ENCODE peak calls at places on chromosome X, in nine cellular contexts. C is stimulated activated CD4-positive, alpha-beta T cell treated with anti-CD3 and anti-CD28 coated beads, Interleukin-2, amount 100 ng/mL, for 48 hours; S is GM23248; J is germinal center; F is left ventricle myocardium superior; W is smooth muscle cell of the brain vasculature; R is T-helper 2 cell; Q is mesothelial cell of epicardium; A is Caco-2. G is an unnamed sample.

GRCh38 chrX:40108959-40109287 is 11.2 kb upstream of the BCOR start:
- DNase-seq in Q (peak; percentile 82), A (no peak), R (no peak), F (peak; percentile 88), W (no peak), S (peak; percentile 85), C (no peak), J (no peak), G (peak; percentile 14)

GRCh38 chrX:80578518-80579105 is 158.4 kb downstream of the TENT5D start:
- DNase-seq in A (no peak), W (no peak), J (no peak), Q (no peak), F (no peak), R (no peak), C (no peak), S (peak; percentile 27), G (no peak)

GRCh38 chrX:133921764-133922389 is 63.5 kb downstream of the GPC3 start:
- DNase-seq in Q (no peak), F (peak; percentile 45), J (peak; percentile 30), S (peak; percentile 26), C (peak; percentile 14), R (no peak), A (peak; percentile 59), W (no peak), G (no peak)

GRCh38 chrX:104411800-104412199 is 154.2 kb upstream of the IL1RAPL2 start:
- DNase-seq in A (no peak), W (no peak), Q (no peak), C (no peak), R (no peak), F (no peak), S (no peak), J (no peak), G (no peak)

GRCh38 chrX:72297953-72298730 is 7.6 kb downstream of the CITED1 start:
- DNase-seq in R (no peak), W (no peak), C (no peak), A (no peak), F (no peak), S (peak; percentile 25), J (no peak), Q (no peak), G (no peak)

GRCh38 chrX:150581093-150581775 is 12.8 kb downstream of the MTM1 start:
- DNase-seq in A (no peak), S (peak; percentile 75), R (no peak), C (no peak), Q (no peak), J (no peak), W (no peak), F (no peak), G (no peak)

GRCh38 chrX:35339796-35340195 is 397.2 kb downstream of the FAM47B start:
- DNase-seq in C (no peak), S (no peak), Q (no peak), W (no peak), A (no peak), R (no peak), J (no peak), F (no peak), G (no peak)

GRCh38 chrX:107710617-107711391 is 64.8 kb downstream of the TSC22D3 start:
- DNase-seq in J (peak; percentile 70), R (no peak), C (no peak), S (peak; percentile 94), Q (no peak), A (peak; percentile 40), W (peak; percentile 46), F (no peak), G (no peak)

GRCh38 chrX:151458824-151459223 is 61.8 kb downstream of the VMA21 start:
- DNase-seq in F (no peak), Q (no peak), R (no peak), C (no peak), J (no peak), W (no peak), A (no peak), S (peak; percentile 0), G (no peak)

GRCh38 chrX:30504309-30504708 is 73.3 kb downstream of the TASL start:
- DNase-seq in S (peak; percentile 38), R (no peak), C (no peak), W (no peak), J (no peak), A (no peak), Q (no peak), F (no peak), G (no peak)

GRCh38 chrX:136065044-136065671 is 79.9 kb downstream of the SLC9A6 start:
- DNase-seq in F (peak; percentile 72), J (no peak), C (no peak), R (no peak), S (peak; percentile 48), W (no peak), Q (no peak), A (no peak), G (no peak)

GRCh38 chrX:1477801-1478458 is 25.2 kb upstream of the ASMTL start:
- DNase-seq in S (no peak), F (no peak), R (no peak), J (no peak), W (no peak), Q (peak; percentile 9), C (no peak), A (no peak), G (no peak)

GRCh38 chrX:150352114-150352513 is 11.0 kb upstream of the MAMLD1 start:
- DNase-seq in A (no peak), W (no peak), F (no peak), R (no peak), C (no peak), J (no peak), Q (no peak), S (peak; percentile 13), G (no peak)

GRCh38 chrX:63764946-63765345 is 20.1 kb downstream of the ARHGEF9 start:
- DNase-seq in A (no peak), J (no peak), F (no peak), C (no peak), W (no peak), Q (no peak), R (no peak), S (peak; percentile 54), G (no peak)

GRCh38 chrX:129462707-129463106 is 60.6 kb downstream of the SMARCA1 start:
- DNase-seq in A (no peak), C (no peak), R (no peak), Q (no peak), W (no peak), F (no peak), J (no peak), S (peak; percentile 13), G (no peak)

GRCh38 chrX:97399400-97399799 is 515.7 kb downstream of the RPA4 start:
- DNase-seq in R (no peak), C (no peak), F (no peak), A (no peak), W (no peak), S (peak; percentile 49), Q (no peak), J (no peak), G (no peak)

GRCh38 chrX:126820700-126821420 is 1.3 kb downstream of the PRR32 start:
- DNase-seq in R (no peak), S (no peak), W (no peak), C (no peak), F (peak; percentile 38), Q (no peak), J (no peak), A (no peak), G (no peak)

GRCh38 chrX:44992775-44993174 is 119.8 kb downstream of the KDM6A start:
- DNase-seq in C (no peak), A (no peak), F (no peak), Q (no peak), W (no peak), R (no peak), S (no peak), J (no peak), G (no peak)

GRCh38 chrX:133633162-133633561 is 217.9 kb upstream of the GPC4 start:
- DNase-seq in C (no peak), S (peak; percentile 20), J (no peak), Q (no peak), F (no peak), R (no peak), A (no peak), W (no peak), G (no peak)

GRCh38 chrX:12702509-12703091 is 88.6 kb upstream of the PRPS2 start:
- DNase-seq in W (no peak), Q (no peak), J (no peak), S (no peak), F (no peak), C (peak; percentile 3), R (no peak), A (no peak), G (no peak)

GRCh38 chrX:154014429-154015380 is 5.0 kb downstream of the IRAK1 start:
- DNase-seq in F (no peak), W (no peak), C (no peak), R (no peak), J (no peak), Q (no peak), A (no peak), S (no peak), G (no peak)

GRCh38 chrX:155334486-155335316 is at the start of gene CLIC2:
- DNase-seq in S (peak; percentile 69), J (no peak), C (no peak), F (peak; percentile 16), W (peak; percentile 18), R (no peak), Q (no peak), A (no peak), G (no peak)

GRCh38 chrX:143095311-143095710 is 69.6 kb downstream of the SPANXN4 start:
- DNase-seq in Q (no peak), J (no peak), F (no peak), R (no peak), C (no peak), A (no peak), W (no peak), S (no peak), G (no peak)

GRCh38 chrX:153862369-153863250 is 23.4 kb downstream of the L1CAM start:
- DNase-seq in R (no peak), S (no peak), Q (no peak), F (no peak), J (peak; percentile 1), C (no peak), A (no peak), W (no peak), G (no peak)

GRCh38 chrX:3026074-3026588 is 15.1 kb upstream of the ARSF start:
- DNase-seq in R (no peak), Q (no peak), A (no peak), J (no peak), W (no peak), C (no peak), F (no peak), S (no peak), G (no peak)

GRCh38 chrX:41981481-41982013 is 58.2 kb upstream of the CASK start:
- DNase-seq in S (no peak), C (no peak), R (no peak), F (no peak), A (no peak), J (no peak), W (no peak), Q (no peak), G (no peak)

GRCh38 chrX:7204619-7205018 is 56.7 kb upstream of the PUDP start:
- DNase-seq in Q (no peak), C (no peak), A (no peak), S (no peak), F (no peak), J (no peak), W (no peak), R (no peak), G (no peak)

GRCh38 chrX:48751343-48751742 is 10.2 kb upstream of the GLOD5 start:
- DNase-seq in W (no peak), Q (no peak), S (no peak), J (no peak), C (no peak), A (no peak), F (no peak), R (no peak), G (no peak)

GRCh38 chrX:17552251-17552650 is 177.3 kb downstream of the NHS start:
- DNase-seq in C (no peak), R (no peak), F (no peak), S (peak; percentile 59), W (no peak), Q (no peak), A (no peak), J (no peak), G (no peak)

GRCh38 chrX:30590368-30590767 is 12.8 kb upstream of the TASL start:
- DNase-seq in Q (no peak), F (no peak), A (no peak), R (no peak), W (no peak), C (no peak), J (no peak), S (no peak), G (no peak)

GRCh38 chrX:133297284-133297683 is 79.1 kb upstream of the TFDP3 start:
- DNase-seq in F (no peak), Q (no peak), C (no peak), W (no peak), R (no peak), J (no peak), S (peak; percentile 76), A (no peak), G (no peak)

G was measured in NCI-H1048.